ENCODE peak calls at places on chromosomes 4 and X, in six cellular contexts. H is upper lobe of right lung, D is WERI-Rb-1, W is neuronal stem cell, Q is left ventricle myocardium inferior, K is prostate gland. V is an unnamed sample.

GRCh38 chrX:10199212-10199611 is 42.4 kb downstream of the CLCN4 start:
- DNase-seq in K (no peak), Q (peak; percentile 29), H (peak; percentile 72), W (no peak), D (no peak), V (no peak)

GRCh38 chr4:18798123-18798522 is 776.6 kb upstream of the LCORL start:
- DNase-seq in K (no peak), H (no peak), Q (no peak), W (no peak), D (no peak), V (no peak)

GRCh38 chrX:143633530-143634372 is 2.1 kb downstream of the SLITRK4 start:
- DNase-seq in H (no peak), D (no peak), W (peak; percentile 18), K (no peak), Q (no peak), V (no peak)

GRCh38 chrX:97854071-97854470 is 970.4 kb downstream of the RPA4 start:
- DNase-seq in W (no peak), K (no peak), H (no peak), D (no peak), Q (no peak), V (no peak)

GRCh38 chr4:20538922-20539321 is 161.3 kb upstream of the PACRGL start:
- DNase-seq in Q (no peak), D (no peak), K (no peak), H (no peak), W (no peak), V (no peak)

GRCh38 chrX:46573331-46573895 is at the start of gene CHST7:
- DNase-seq in D (peak; percentile 65), Q (peak; percentile 81), W (peak; percentile 54), K (peak; percentile 24), H (peak; percentile 84), V (peak; percentile 61)

GRCh38 chr4:57190651-57191481 is 80.7 kb upstream of the IGFBP7 start:
- DNase-seq in K (no peak), Q (no peak), W (peak; percentile 47), H (no peak), D (peak; percentile 85), V (no peak)

GRCh38 chr4:161359491-161359890 is 804.3 kb downstream of the FSTL5 start:
- DNase-seq in H (no peak), Q (no peak), W (no peak), K (no peak), D (no peak), V (no peak)

GRCh38 chr4:114229721-114230120 is 250.3 kb upstream of the ARSJ start:
- DNase-seq in W (no peak), D (no peak), Q (no peak), K (no peak), H (no peak), V (no peak)

GRCh38 chr4:26404597-26405323 is 83.9 kb downstream of the RBPJ start:
- DNase-seq in H (no peak), Q (no peak), W (no peak), D (peak; percentile 30), K (no peak), V (no peak)

GRCh38 chr4:9898596-9899345 is 117.3 kb downstream of the DRD5 start:
- DNase-seq in Q (peak; percentile 54), K (no peak), D (peak; percentile 78), H (no peak), W (peak; percentile 49), V (peak; percentile 16)

GRCh38 chr4:133921280-133922195 is 280.1 kb downstream of the PABPC4L start:
- DNase-seq in D (peak; percentile 82), H (no peak), W (no peak), K (no peak), Q (no peak), V (no peak)

GRCh38 chrX:153554519-153555167 is 37.2 kb downstream of the ATP2B3 start:
- DNase-seq in K (peak; percentile 37), W (peak; percentile 45), H (peak; percentile 73), D (peak; percentile 87), Q (peak; percentile 64), V (peak; percentile 31)

GRCh38 chr4:40769266-40769665 is 19.5 kb downstream of the NSUN7 start:
- DNase-seq in W (no peak), K (no peak), H (no peak), Q (no peak), D (no peak), V (no peak)

GRCh38 chr4:79107014-79107413 is 167.8 kb upstream of the PAQR3 start:
- DNase-seq in W (no peak), D (no peak), Q (no peak), H (no peak), K (no peak), V (no peak)

GRCh38 chr4:93183589-93183988 is 645.0 kb upstream of the ATOH1 start:
- DNase-seq in W (no peak), H (no peak), K (no peak), Q (no peak), D (no peak), V (no peak)

GRCh38 chrX:29487214-29487613 is 728.1 kb upstream of the MAGEB2 start:
- DNase-seq in Q (no peak), W (no peak), D (no peak), H (no peak), K (no peak), V (no peak)

GRCh38 chrX:1484638-1485019 is 31.9 kb upstream of the ASMTL start:
- DNase-seq in Q (no peak), D (no peak), K (no peak), H (no peak), W (no peak), V (no peak)

GRCh38 chrX:49171752-49172279 is at the start of gene PLP2:
- DNase-seq in W (no peak), K (no peak), D (peak; percentile 50), Q (peak; percentile 52), H (peak; percentile 76), V (peak; percentile 67)

GRCh38 chrX:107672955-107673378 is 44.7 kb downstream of the PRPS1 start:
- DNase-seq in Q (peak; percentile 67), H (peak; percentile 87), K (peak; percentile 58), W (no peak), D (peak; percentile 72), V (peak; percentile 89)

GRCh38 chrX:107673933-107674479 is 45.7 kb downstream of the PRPS1 start:
- DNase-seq in W (no peak), Q (peak; percentile 83), D (no peak), H (peak; percentile 91), K (peak; percentile 69), V (peak; percentile 95)

GRCh38 chrX:107675365-107675654 is 47.0 kb downstream of the PRPS1 start:
- DNase-seq in Q (no peak), D (no peak), W (no peak), H (no peak), K (no peak), V (no peak)

GRCh38 chrX:107674480-107675364 is 46.4 kb downstream of the PRPS1 start:
- DNase-seq in D (peak; percentile 49), Q (peak; percentile 71), W (no peak), H (peak; percentile 69), K (peak; percentile 61), V (peak; percentile 35)

DNA sequence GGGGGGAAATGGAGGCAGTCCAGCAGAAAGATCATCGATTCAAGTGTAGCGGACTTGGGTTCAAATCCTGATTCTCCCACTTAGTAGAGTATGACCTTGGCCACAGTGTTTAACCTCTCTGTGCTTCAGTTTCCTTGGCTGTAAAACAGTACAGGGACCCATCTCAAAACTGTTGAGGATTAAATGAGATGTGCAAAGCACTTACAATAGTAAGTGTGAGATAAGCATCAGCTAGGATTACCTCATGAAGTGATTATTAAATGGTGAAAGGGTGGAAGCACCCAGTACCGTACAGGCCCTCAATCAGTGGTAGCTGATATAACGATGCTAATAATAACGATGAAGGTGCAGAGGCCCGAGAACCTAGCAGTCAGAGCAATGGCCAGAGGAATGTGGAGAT is 45.1 kb downstream of the PRPS1 start:
- DNase-seq in H (no peak), K (no peak), Q (no peak), W (no peak), D (no peak), V (no peak)
- H3K27ac ChIP-seq in H (peak overlapping the region; percentile 98), K (peak overlapping the region; percentile 89), Q (peak overlapping the region; percentile 94), W (no peak overlapping the region), D (no peak overlapping the region), V (peak overlapping the region; percentile 98)

DNA sequence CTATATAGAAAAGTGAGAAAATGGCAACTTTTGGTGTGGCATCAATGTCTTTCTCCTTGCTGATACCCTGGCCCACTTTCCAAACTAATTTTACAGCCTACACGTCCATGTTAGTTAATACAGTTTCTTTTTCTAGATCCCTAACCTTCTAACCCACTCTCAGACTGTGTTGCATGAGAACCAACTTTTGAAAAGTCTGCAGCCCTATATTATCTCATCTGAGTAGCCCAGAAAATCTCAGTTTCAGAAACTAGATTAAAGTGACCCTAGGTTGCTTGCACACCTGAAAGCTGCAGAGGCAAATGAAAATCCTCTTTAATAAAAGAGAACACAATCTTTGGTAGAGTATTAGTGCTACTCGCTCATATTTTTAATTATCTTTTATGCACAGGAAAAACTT is 371.6 kb upstream of the EMCN start:
- DNase-seq in D (no peak), Q (no peak), W (no peak), H (no peak), K (no peak), V (no peak)
- H3K27me3 ChIP-seq in D (no peaks in the 10 kb centered on the region), Q (no peaks in the 10 kb centered on the region), W (no peaks in the 10 kb centered on the region), H (no peaks in the 10 kb centered on the region), K (no peaks in the 10 kb centered on the region), V (peaks cover 6% of the 10 kb centered on the region)

DNA sequence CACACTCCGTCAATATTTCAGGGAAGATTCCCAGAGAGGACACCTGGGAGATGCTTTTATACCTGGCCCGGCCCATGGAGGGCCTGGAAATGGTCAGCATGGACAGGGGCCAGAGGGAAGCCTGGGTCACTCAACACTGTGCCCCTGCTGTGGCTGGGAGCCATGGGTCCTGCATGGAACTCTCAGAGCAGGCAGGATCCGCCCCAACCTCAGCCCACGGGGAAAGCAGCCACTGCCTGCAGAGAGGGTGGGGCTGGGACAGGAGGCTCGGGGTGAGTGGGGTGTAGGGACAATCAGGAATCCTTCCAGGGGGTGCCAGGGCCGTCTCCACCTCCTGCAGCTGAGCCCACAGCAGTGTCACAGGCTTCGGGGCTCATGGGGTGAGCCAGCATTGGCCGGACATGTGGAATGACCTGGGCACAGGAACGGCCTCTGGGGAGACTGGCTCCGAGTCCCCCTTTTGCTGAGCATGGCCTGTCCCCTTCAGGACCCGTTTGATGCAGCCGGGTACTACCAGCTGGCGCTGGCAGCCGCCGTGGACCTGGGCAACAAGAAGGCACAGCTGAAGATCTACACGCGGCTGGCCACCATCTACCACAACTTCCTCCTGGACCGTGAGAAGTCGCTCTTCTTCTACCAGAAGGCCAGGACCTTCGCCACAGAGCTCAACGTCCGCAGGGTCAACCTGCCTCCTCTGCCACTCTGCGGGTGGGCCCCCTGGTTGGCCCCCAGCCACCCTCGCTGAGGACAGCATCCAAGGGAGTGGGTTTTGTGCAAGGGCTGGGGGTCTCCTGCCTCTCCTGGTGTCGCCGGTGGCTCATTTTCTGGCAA is 29.1 kb upstream of the HTRA3 start:
- DNase-seq in Q (no peak), K (no peak), D (no peak), W (no peak), H (no peak), V (no peak)
- H3K36me3 ChIP-seq in Q (peaks cover 23% of the 10 kb centered on the region), K (no peaks in the 10 kb centered on the region), D (peaks cover 3% of the 10 kb centered on the region), W (no peaks in the 10 kb centered on the region), H (peaks cover 42% of the 10 kb centered on the region), V (peaks cover 3% of the 10 kb centered on the region)

DNA sequence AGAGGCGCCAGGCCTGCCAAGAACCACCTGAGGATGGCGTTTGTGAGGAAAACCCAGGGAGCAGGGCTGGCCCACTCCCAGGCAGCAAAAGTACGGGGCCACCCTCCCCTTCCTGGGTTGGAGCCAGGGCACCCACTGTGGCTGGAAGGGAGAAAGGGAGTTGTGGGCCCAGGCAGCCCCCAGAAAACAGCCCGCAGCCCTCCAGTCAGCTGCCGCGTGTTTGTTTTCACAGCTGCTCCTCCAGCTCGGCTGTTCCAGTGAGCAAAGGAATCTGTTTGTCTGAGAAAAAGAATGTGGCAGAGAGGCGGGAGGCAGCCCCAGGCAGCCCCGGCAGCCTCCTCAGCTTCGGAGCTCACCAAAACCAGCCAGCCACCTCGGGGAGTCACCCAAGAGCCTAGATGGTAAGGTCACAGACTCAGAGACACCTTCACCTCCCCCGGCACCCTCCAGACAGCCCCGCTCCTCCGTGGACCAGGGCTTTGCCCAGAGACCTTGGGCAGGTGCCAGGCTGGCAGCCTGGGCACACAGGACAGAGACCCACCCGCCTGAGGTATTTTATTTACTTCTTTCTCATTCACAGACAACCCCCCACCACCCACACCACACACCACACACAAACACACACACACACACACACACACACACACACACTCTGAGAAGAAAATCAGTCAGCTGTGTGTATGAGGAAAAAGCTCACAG is 338.1 kb downstream of the BCOR start:
- DNase-seq in W (no peak), D (no peak), Q (peak; percentile 23), H (peak; percentile 66), K (peak; percentile 44), V (no peak)
- H3K27ac ChIP-seq in W (no peak overlapping the region), D (peak overlapping the region; percentile 76), Q (peak overlapping the region; percentile 58), H (peak overlapping the region; percentile 36), K (peak overlapping the region; percentile 61), V (no peak overlapping the region)

V was measured in CD4-positive, CD25-positive, alpha-beta regulatory T cell.